ENCODE peak calls at places on chromosomes 6 and 20, in five cellular contexts. One of them, this sample, is unnamed.
A peak's percentile ranks its signal among the peaks of the same experiment; 100 is the strongest.

GRCh38 chr6:27650620-27651370 is 177.9 kb upstream of the ZNF184 start:
- DNase-seq in heart right ventricle: no peak
- DNase-seq in naive thymus-derived CD8-positive, alpha-beta T cell: no peak
- DNase-seq in astrocyte of the cerebellum: no peak
- DNase-seq in MV-4-11: peak; percentile 52
- DNase-seq in this sample: no peak

GRCh38 chr6:114085206-114085605 is 114.3 kb upstream of the HDAC2 start:
- DNase-seq in heart right ventricle: no peak
- DNase-seq in naive thymus-derived CD8-positive, alpha-beta T cell: no peak
- DNase-seq in astrocyte of the cerebellum: peak; percentile 79
- DNase-seq in MV-4-11: no peak
- DNase-seq in this sample: no peak

GRCh38 chr20:3710703-3711417 is 1.5 kb downstream of the SIGLEC1 start:
- DNase-seq in heart right ventricle: peak; percentile 76
- DNase-seq in naive thymus-derived CD8-positive, alpha-beta T cell: peak; percentile 84
- DNase-seq in astrocyte of the cerebellum: no peak
- DNase-seq in MV-4-11: peak; percentile 42
- DNase-seq in this sample: no peak

GRCh38 chr6:84870693-84871092 is 106.3 kb upstream of the TBX18 start:
- DNase-seq in heart right ventricle: no peak
- DNase-seq in naive thymus-derived CD8-positive, alpha-beta T cell: no peak
- DNase-seq in astrocyte of the cerebellum: no peak
- DNase-seq in MV-4-11: no peak
- DNase-seq in this sample: no peak

GRCh38 chr20:58709013-58709702 is 16.6 kb downstream of the NPEPL1 start:
- DNase-seq in heart right ventricle: no peak
- DNase-seq in naive thymus-derived CD8-positive, alpha-beta T cell: no peak
- DNase-seq in astrocyte of the cerebellum: no peak
- DNase-seq in MV-4-11: no peak
- DNase-seq in this sample: no peak

GRCh38 chr6:4164456-4164855 is 29.1 kb upstream of the ECI2 start:
- DNase-seq in heart right ventricle: no peak
- DNase-seq in naive thymus-derived CD8-positive, alpha-beta T cell: no peak
- DNase-seq in astrocyte of the cerebellum: no peak
- DNase-seq in MV-4-11: no peak
- DNase-seq in this sample: no peak

GRCh38 chr20:17169575-17170136 is 57.2 kb upstream of the PCSK2 start:
- DNase-seq in heart right ventricle: no peak
- DNase-seq in naive thymus-derived CD8-positive, alpha-beta T cell: no peak
- DNase-seq in astrocyte of the cerebellum: no peak
- DNase-seq in MV-4-11: no peak
- DNase-seq in this sample: no peak

GRCh38 chr20:38119446-38119845 is 45.6 kb downstream of the TGM2 start:
- DNase-seq in heart right ventricle: peak; percentile 1
- DNase-seq in naive thymus-derived CD8-positive, alpha-beta T cell: no peak
- DNase-seq in astrocyte of the cerebellum: no peak
- DNase-seq in MV-4-11: no peak
- DNase-seq in this sample: no peak

GRCh38 chr6:72305971-72306370 is 315.9 kb upstream of the KCNQ5 start:
- DNase-seq in heart right ventricle: no peak
- DNase-seq in naive thymus-derived CD8-positive, alpha-beta T cell: no peak
- DNase-seq in astrocyte of the cerebellum: no peak
- DNase-seq in MV-4-11: no peak
- DNase-seq in this sample: no peak

GRCh38 chr20:62985089-62985778 is 21.5 kb downstream of the BHLHE23 start:
- DNase-seq in heart right ventricle: peak; percentile 28
- DNase-seq in naive thymus-derived CD8-positive, alpha-beta T cell: no peak
- DNase-seq in astrocyte of the cerebellum: no peak
- DNase-seq in MV-4-11: no peak
- DNase-seq in this sample: no peak

GRCh38 chr20:64237316-64237715 is 18.2 kb upstream of the PCMTD2 start:
- DNase-seq in heart right ventricle: no peak
- DNase-seq in naive thymus-derived CD8-positive, alpha-beta T cell: no peak
- DNase-seq in astrocyte of the cerebellum: no peak
- DNase-seq in MV-4-11: no peak
- DNase-seq in this sample: no peak

GRCh38 chr6:124441430-124441829 is 520.8 kb upstream of the RNF217 start:
- DNase-seq in heart right ventricle: no peak
- DNase-seq in naive thymus-derived CD8-positive, alpha-beta T cell: no peak
- DNase-seq in astrocyte of the cerebellum: no peak
- DNase-seq in MV-4-11: no peak
- DNase-seq in this sample: no peak

GRCh38 chr6:137755284-137755683 is 111.8 kb upstream of the TNFAIP3 start:
- DNase-seq in heart right ventricle: no peak
- DNase-seq in naive thymus-derived CD8-positive, alpha-beta T cell: no peak
- DNase-seq in astrocyte of the cerebellum: no peak
- DNase-seq in MV-4-11: peak; percentile 18
- DNase-seq in this sample: no peak

GRCh38 chr20:49916146-49917002 is 1.0 kb upstream of the SPATA2 start:
- DNase-seq in heart right ventricle: no peak
- DNase-seq in naive thymus-derived CD8-positive, alpha-beta T cell: no peak
- DNase-seq in astrocyte of the cerebellum: no peak
- DNase-seq in MV-4-11: peak; percentile 18
- DNase-seq in this sample: no peak

GRCh38 chr6:31400467-31401289 is 2.7 kb upstream of the MICA start:
- DNase-seq in heart right ventricle: peak; percentile 88
- DNase-seq in naive thymus-derived CD8-positive, alpha-beta T cell: peak; percentile 88
- DNase-seq in astrocyte of the cerebellum: no peak
- DNase-seq in MV-4-11: peak; percentile 89
- DNase-seq in this sample: no peak

GRCh38 chr20:34302312-34302722 is 838 bp downstream of the AHCY start:
- DNase-seq in heart right ventricle: no peak
- DNase-seq in naive thymus-derived CD8-positive, alpha-beta T cell: no peak
- DNase-seq in astrocyte of the cerebellum: no peak
- DNase-seq in MV-4-11: no peak
- DNase-seq in this sample: no peak

GRCh38 chr20:62374431-62375152 is 7.5 kb upstream of the LAMA5 start:
- DNase-seq in heart right ventricle: no peak
- DNase-seq in naive thymus-derived CD8-positive, alpha-beta T cell: no peak
- DNase-seq in astrocyte of the cerebellum: no peak
- DNase-seq in MV-4-11: peak; percentile 51
- DNase-seq in this sample: no peak

GRCh38 chr20:33410081-33410742 is 8.9 kb upstream of the CDK5RAP1 start:
- DNase-seq in heart right ventricle: no peak
- DNase-seq in naive thymus-derived CD8-positive, alpha-beta T cell: no peak
- DNase-seq in astrocyte of the cerebellum: no peak
- DNase-seq in MV-4-11: no peak
- DNase-seq in this sample: no peak

GRCh38 chr6:73873081-73873480 is 177.1 kb downstream of the CD109 start:
- DNase-seq in heart right ventricle: no peak
- DNase-seq in naive thymus-derived CD8-positive, alpha-beta T cell: no peak
- DNase-seq in astrocyte of the cerebellum: no peak
- DNase-seq in MV-4-11: no peak
- DNase-seq in this sample: no peak

GRCh38 chr6:360791-361373 is 30.7 kb upstream of the IRF4 start:
- DNase-seq in heart right ventricle: no peak
- DNase-seq in naive thymus-derived CD8-positive, alpha-beta T cell: no peak
- DNase-seq in astrocyte of the cerebellum: no peak
- DNase-seq in MV-4-11: no peak
- DNase-seq in this sample: no peak

GRCh38 chr20:7159903-7160302 is 392.4 kb downstream of the BMP2 start:
- DNase-seq in heart right ventricle: no peak
- DNase-seq in naive thymus-derived CD8-positive, alpha-beta T cell: no peak
- DNase-seq in astrocyte of the cerebellum: no peak
- DNase-seq in MV-4-11: no peak
- DNase-seq in this sample: no peak

GRCh38 chr20:15836634-15837033 is 736.6 kb downstream of the KIF16B start:
- DNase-seq in heart right ventricle: no peak
- DNase-seq in naive thymus-derived CD8-positive, alpha-beta T cell: no peak
- DNase-seq in astrocyte of the cerebellum: peak; percentile 43
- DNase-seq in MV-4-11: peak; percentile 82
- DNase-seq in this sample: no peak

GRCh38 chr6:42512498-42513042 is 51.3 kb upstream of the UBR2 start:
- DNase-seq in heart right ventricle: no peak
- DNase-seq in naive thymus-derived CD8-positive, alpha-beta T cell: no peak
- DNase-seq in astrocyte of the cerebellum: no peak
- DNase-seq in MV-4-11: no peak
- DNase-seq in this sample: no peak

GRCh38 chr20:4809707-4810106 is 88.0 kb downstream of the PRND start:
- DNase-seq in heart right ventricle: no peak
- DNase-seq in naive thymus-derived CD8-positive, alpha-beta T cell: no peak
- DNase-seq in astrocyte of the cerebellum: no peak
- DNase-seq in MV-4-11: no peak
- DNase-seq in this sample: no peak

GRCh38 chr6:111894272-111894671 is 21.0 kb upstream of the FYN start:
- DNase-seq in heart right ventricle: no peak
- DNase-seq in naive thymus-derived CD8-positive, alpha-beta T cell: no peak
- DNase-seq in astrocyte of the cerebellum: no peak
- DNase-seq in MV-4-11: no peak
- DNase-seq in this sample: no peak

GRCh38 chr6:43830775-43831174 is 60.8 kb downstream of the VEGFA start:
- DNase-seq in heart right ventricle: no peak
- DNase-seq in naive thymus-derived CD8-positive, alpha-beta T cell: no peak
- DNase-seq in astrocyte of the cerebellum: no peak
- DNase-seq in MV-4-11: no peak
- DNase-seq in this sample: no peak

GRCh38 chr6:168274046-168274952 is 45.3 kb downstream of the DACT2 start:
- DNase-seq in heart right ventricle: no peak
- DNase-seq in naive thymus-derived CD8-positive, alpha-beta T cell: no peak
- DNase-seq in astrocyte of the cerebellum: no peak
- DNase-seq in MV-4-11: no peak
- DNase-seq in this sample: no peak

GRCh38 chr20:49045440-49046086 is 549 bp upstream of the CSE1L start:
- DNase-seq in heart right ventricle: peak; percentile 39
- DNase-seq in naive thymus-derived CD8-positive, alpha-beta T cell: no peak
- DNase-seq in astrocyte of the cerebellum: no peak
- DNase-seq in MV-4-11: peak; percentile 55
- DNase-seq in this sample: no peak

GRCh38 chr6:96468281-96468680 is 53.3 kb upstream of the UFL1 start:
- DNase-seq in heart right ventricle: no peak
- DNase-seq in naive thymus-derived CD8-positive, alpha-beta T cell: no peak
- DNase-seq in astrocyte of the cerebellum: no peak
- DNase-seq in MV-4-11: no peak
- DNase-seq in this sample: no peak

GRCh38 chr20:49466114-49466912 is 16.2 kb downstream of the KCNB1 start:
- DNase-seq in heart right ventricle: no peak
- DNase-seq in naive thymus-derived CD8-positive, alpha-beta T cell: no peak
- DNase-seq in astrocyte of the cerebellum: no peak
- DNase-seq in MV-4-11: no peak
- DNase-seq in this sample: no peak

GRCh38 chr20:17320456-17320855 is 93.6 kb downstream of the PCSK2 start:
- DNase-seq in heart right ventricle: no peak
- DNase-seq in naive thymus-derived CD8-positive, alpha-beta T cell: no peak
- DNase-seq in astrocyte of the cerebellum: no peak
- DNase-seq in MV-4-11: no peak
- DNase-seq in this sample: no peak

GRCh38 chr6:152981989-152982767 is 663 bp downstream of the FBXO5 start:
- DNase-seq in heart right ventricle: peak; percentile 14
- DNase-seq in naive thymus-derived CD8-positive, alpha-beta T cell: peak; percentile 60
- DNase-seq in astrocyte of the cerebellum: no peak
- DNase-seq in MV-4-11: no peak
- DNase-seq in this sample: no peak

GRCh38 chr20:61896058-61896961 is 169.4 kb downstream of the TAF4 start:
- DNase-seq in heart right ventricle: no peak
- DNase-seq in naive thymus-derived CD8-positive, alpha-beta T cell: no peak
- DNase-seq in astrocyte of the cerebellum: peak; percentile 18
- DNase-seq in MV-4-11: no peak
- DNase-seq in this sample: no peak

GRCh38 chr6:154403803-154404202 is 47.2 kb upstream of the IPCEF1 start:
- DNase-seq in heart right ventricle: peak; percentile 23
- DNase-seq in naive thymus-derived CD8-positive, alpha-beta T cell: no peak
- DNase-seq in astrocyte of the cerebellum: no peak
- DNase-seq in MV-4-11: peak; percentile 0
- DNase-seq in this sample: no peak

GRCh38 chr6:117605169-117605826 is 3.0 kb upstream of the GOPC start:
- DNase-seq in heart right ventricle: peak; percentile 51
- DNase-seq in naive thymus-derived CD8-positive, alpha-beta T cell: peak; percentile 67
- DNase-seq in astrocyte of the cerebellum: peak; percentile 76
- DNase-seq in MV-4-11: peak; percentile 61
- DNase-seq in this sample: no peak

GRCh38 chr6:35945650-35946025 is 24.7 kb upstream of the SRPK1 start:
- DNase-seq in heart right ventricle: no peak
- DNase-seq in naive thymus-derived CD8-positive, alpha-beta T cell: no peak
- DNase-seq in astrocyte of the cerebellum: no peak
- DNase-seq in MV-4-11: peak; percentile 2
- DNase-seq in this sample: no peak

GRCh38 chr20:49385471-49385870 is 97.0 kb downstream of the KCNB1 start:
- DNase-seq in heart right ventricle: no peak
- DNase-seq in naive thymus-derived CD8-positive, alpha-beta T cell: no peak
- DNase-seq in astrocyte of the cerebellum: no peak
- DNase-seq in MV-4-11: peak; percentile 24
- DNase-seq in this sample: no peak

GRCh38 chr6:112113371-112113770 is 26.0 kb downstream of the FAM229B start:
- DNase-seq in heart right ventricle: no peak
- DNase-seq in naive thymus-derived CD8-positive, alpha-beta T cell: no peak
- DNase-seq in astrocyte of the cerebellum: no peak
- DNase-seq in MV-4-11: no peak
- DNase-seq in this sample: no peak